ENCODE peak calls at places on chromosome 17, in seven cellular contexts. O is A549, J is Peyer's patch, B is stomach, F is transverse colon, G is sigmoid colon, R is GM12878. W is an unnamed sample. For H3K4me1, the result is how much of the 10 kb centered on the place peaks cover.

GRCh38 chr17:4220655-4221054 is 43.1 kb downstream of the ANKFY1 start:
- DNase-seq in B (no peak), J (no peak), O (no peak), G (peak), R (no peak), F (peak), W (no peak)

GRCh38 chr17:66339563-66339962 is 37.1 kb downstream of the PRKCA start:
- DNase-seq in R (no peak), F (no peak), O (no peak), J (no peak), G (no peak), B (no peak), W (no peak)

GRCh38 chr17:7475764-7476422 is 3.5 kb downstream of the ZBTB4 start:
- DNase-seq in J (peak), R (no peak), O (no peak), F (peak), G (peak), B (no peak), W (peak)

GRCh38 chr17:2230877-2231276 is 72.7 kb downstream of the SMG6 start:
- DNase-seq in O (no peak), J (no peak), B (no peak), R (no peak), G (no peak), F (no peak), W (no peak)

GRCh38 chr17:61580502-61580901 is 10.5 kb downstream of the NACA2 start:
- DNase-seq in F (no peak), J (no peak), R (no peak), G (no peak), B (no peak), O (no peak), W (no peak)

GRCh38 chr17:50956409-50956749 is 90.2 kb upstream of the TOB1 start:
- DNase-seq in B (no peak), G (no peak), O (no peak), F (no peak), R (no peak), J (no peak), W (no peak)

GRCh38 chr17:6756425-6757012 is 673 bp downstream of the XAF1 start:
- DNase-seq in O (no peak), J (no peak), R (no peak), F (no peak), G (no peak), B (no peak), W (no peak)

GRCh38 chr17:38584350-38584925 is 21.3 kb downstream of the SRCIN1 start:
- DNase-seq in B (peak), O (peak), R (no peak), F (peak), G (peak), J (peak), W (peak)

GRCh38 chr17:9729735-9730420 is 61.5 kb downstream of the DHRS7C start:
- DNase-seq in G (no peak), J (no peak), F (no peak), B (no peak), O (peak), R (no peak), W (no peak)

GRCh38 chr17:17188586-17188985 is 17.5 kb downstream of the PLD6 start:
- DNase-seq in O (no peak), B (no peak), J (no peak), F (no peak), R (no peak), G (no peak), W (no peak)

GRCh38 chr17:17913695-17914332 is 58.4 kb downstream of the TOM1L2 start:
- DNase-seq in O (peak), G (peak), J (peak), R (no peak), F (peak), B (peak), W (peak)

GRCh38 chr17:78993241-78993956 is 13.7 kb upstream of the LGALS3BP start:
- DNase-seq in J (peak), F (peak), R (no peak), G (peak), O (peak), B (peak), W (peak)

GRCh38 chr17:79942591-79943353 is 92.9 kb downstream of the TBC1D16 start:
- DNase-seq in O (no peak), F (peak), R (no peak), G (peak), B (no peak), J (peak), W (peak)

GRCh38 chr17:37384560-37385160 is 8.9 kb downstream of the C17orf78 start:
- DNase-seq in O (no peak), G (no peak), J (no peak), B (no peak), F (no peak), R (no peak), W (no peak)

GRCh38 chr17:43018008-43018853 is 4.0 kb downstream of the VAT1 start:
- DNase-seq in B (no peak), F (no peak), R (no peak), O (peak), G (no peak), J (no peak), W (no peak)

GRCh38 chr17:78000351-78000750 is 41.8 kb downstream of the TNRC6C start:
- DNase-seq in F (no peak), J (no peak), B (no peak), R (no peak), O (no peak), G (no peak), W (no peak)

GRCh38 chr17:58329035-58329807 is 626 bp upstream of the TSPOAP1 start:
- DNase-seq in R (peak), G (no peak), B (peak), F (peak), O (no peak), J (peak), W (no peak)

GRCh38 chr17:78621720-78622490 is 44.7 kb upstream of the DNAH17 start:
- DNase-seq in F (no peak), G (no peak), O (no peak), J (no peak), R (no peak), B (no peak), W (no peak)

GRCh38 chr17:32222621-32223020 is 43.0 kb upstream of the RHBDL3 start:
- DNase-seq in O (peak), B (no peak), R (no peak), J (no peak), G (no peak), F (no peak), W (no peak)

GRCh38 chr17:65278050-65278819 is 141.1 kb downstream of the RGS9 start:
- DNase-seq in O (peak), R (no peak), B (peak), J (peak), G (no peak), F (peak), W (peak)

GRCh38 chr17:28053044-28053670 is 10.7 kb downstream of the NLK start:
- DNase-seq in G (no peak), J (no peak), F (no peak), R (no peak), O (no peak), B (no peak), W (no peak)

GRCh38 chr17:19448341-19449268 is 37.6 kb downstream of the RNF112 start:
- DNase-seq in F (no peak), B (no peak), R (no peak), J (peak), G (peak), O (peak), W (no peak)

GRCh38 chr17:57569860-57570259 is 175.2 kb downstream of the CCDC182 start:
- DNase-seq in G (no peak), R (no peak), F (no peak), J (no peak), O (no peak), B (no peak), W (no peak)

GRCh38 chr17:2853111-2853721 is 57.0 kb downstream of the RAP1GAP2 start:
- DNase-seq in B (peak), R (no peak), J (peak), O (peak), G (peak), F (peak), W (peak)

GRCh38 chr17:65155622-65156021 is 18.5 kb downstream of the RGS9 start:
- DNase-seq in R (no peak), G (no peak), O (no peak), B (no peak), J (no peak), F (no peak), W (no peak)

GRCh38 chr17:77505460-77505769 is 364.6 kb downstream of the SEC14L1 start:
- DNase-seq in R (no peak), F (no peak), J (no peak), G (peak), O (no peak), B (no peak), W (no peak)

GRCh38 chr17:65191805-65192740 is 54.9 kb downstream of the RGS9 start:
- DNase-seq in B (no peak), R (no peak), J (no peak), F (no peak), O (peak), G (no peak), W (no peak)

GRCh38 chr17:29549169-29549935 is 17.5 kb downstream of the ABHD15 start:
- DNase-seq in J (no peak), F (no peak), B (no peak), O (no peak), G (no peak), R (no peak), W (no peak)

GRCh38 chr17:63358111-63358839 is 87.8 kb downstream of the CYB561 start:
- DNase-seq in O (peak), B (no peak), R (no peak), F (no peak), J (no peak), G (no peak), W (no peak)

GRCh38 chr17:28942925-28943324 is 8.4 kb downstream of the PHF12 start:
- DNase-seq in G (no peak), R (no peak), O (no peak), F (no peak), J (no peak), B (no peak), W (no peak)

GRCh38 chr17:17805575-17805974 is 31.2 kb downstream of the SREBF1 start:
- DNase-seq in O (no peak), F (no peak), G (no peak), B (no peak), R (no peak), J (no peak), W (no peak)

GRCh38 chr17:79005063-79005861 is 4.3 kb downstream of the CANT1 start:
- DNase-seq in R (no peak), J (peak), F (peak), B (peak), G (peak), O (no peak), W (peak)

GRCh38 chr17:79252886-79253285 is 178.3 kb downstream of the ENGASE start:
- DNase-seq in O (no peak), G (no peak), B (no peak), J (no peak), F (no peak), R (no peak), W (no peak)

GRCh38 chr17:35726609-35727460 is 4.6 kb upstream of the RASL10B start:
- DNase-seq in G (no peak), F (peak), R (no peak), B (no peak), O (no peak), J (peak), W (peak)

GRCh38 chr17:30332057-30332542 is 1.8 kb downstream of the TMIGD1 start:
- DNase-seq in O (peak), J (peak), F (peak), G (no peak), R (peak), B (no peak), W (no peak)

GRCh38 chr17:75486151-75486550 is 29.2 kb downstream of the CASKIN2 start:
- DNase-seq in R (no peak), G (no peak), O (no peak), B (no peak), F (no peak), J (no peak), W (no peak)
- H3K4me1 ChIP-seq in R (under half), G (under half), O (under half), B (under half), F (under half), J (under half), W (under half)

GRCh38 chr17:39866013-39866730 is 1.8 kb upstream of the ZPBP2 start:
- DNase-seq in O (no peak), B (no peak), G (no peak), R (no peak), F (no peak), J (no peak), W (no peak)

GRCh38 chr17:39868554-39868942 is 546 bp downstream of the ZPBP2 start:
- DNase-seq in O (no peak), B (no peak), F (no peak), J (no peak), G (no peak), R (no peak), W (no peak)

GRCh38 chr17:39870776-39871175 is 2.8 kb downstream of the ZPBP2 start:
- DNase-seq in R (no peak), O (no peak), F (no peak), G (no peak), J (no peak), B (no peak), W (no peak)

GRCh38 chr17:39867084-39867890 is 715 bp upstream of the ZPBP2 start:
- DNase-seq in B (no peak), O (no peak), G (no peak), J (peak), F (peak), R (peak), W (no peak)

DNA sequence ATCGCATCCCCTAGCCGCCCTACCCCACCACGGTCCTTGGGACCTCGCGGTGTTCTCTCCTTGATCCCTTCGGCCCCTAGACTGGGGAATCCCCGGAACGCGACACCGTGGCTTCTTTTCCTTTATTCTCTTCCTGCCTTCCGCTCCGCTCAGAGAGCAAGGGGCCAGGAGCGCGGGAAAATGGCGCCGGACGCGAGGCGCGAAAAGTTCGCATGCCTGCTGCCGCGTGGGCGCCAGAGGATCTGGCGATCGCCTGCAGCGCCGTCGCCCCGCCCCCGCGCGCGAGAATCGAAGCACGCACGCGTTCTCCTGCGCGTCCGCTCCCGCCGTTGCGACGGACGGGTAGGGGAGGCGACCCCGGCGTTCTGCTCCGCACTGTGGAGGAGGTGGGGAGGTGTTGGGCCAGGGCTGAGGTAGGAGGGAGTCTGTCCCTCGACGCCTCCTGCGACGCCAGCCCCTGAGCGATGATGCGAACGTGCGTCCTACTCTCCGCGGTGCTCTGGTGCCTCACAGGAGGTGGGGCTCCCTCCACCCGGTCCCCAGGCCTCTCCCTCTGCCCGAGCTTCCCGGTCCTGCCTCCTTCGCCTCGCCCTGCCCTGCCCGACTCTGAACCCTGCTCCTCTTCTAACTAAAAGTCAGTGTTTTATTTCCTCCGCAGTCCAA is at the start of gene ZPBP2:
- DNase-seq in O (no peak), F (peak), B (no peak), R (no peak), G (no peak), J (peak), W (no peak)
- TF ChIP-seq CTCF in O (no peak), F (no peak), B (no peak), R (no peak), G (no peak), J (no peak), W (no peak)

GRCh38 chr17:82105417-82105881 is 7.4 kb upstream of the FASN start:
- DNase-seq in F (no peak), B (no peak), O (no peak), J (no peak), G (peak), R (no peak), W (no peak)

GRCh38 chr17:82104797-82105416 is 6.9 kb upstream of the FASN start:
- DNase-seq in B (no peak), G (no peak), J (no peak), R (no peak), O (no peak), F (no peak), W (no peak)

GRCh38 chr17:82101767-82102679 is 4.0 kb upstream of the FASN start:
- DNase-seq in O (no peak), B (peak), F (no peak), J (no peak), G (no peak), R (no peak), W (no peak)

GRCh38 chr17:82105882-82106696 is 8.1 kb upstream of the FASN start:
- DNase-seq in F (peak), O (peak), R (peak), G (peak), J (peak), B (peak), W (peak)

GRCh38 chr17:82103588-82104451 is 5.8 kb upstream of the FASN start:
- DNase-seq in F (peak), B (peak), R (no peak), J (no peak), O (no peak), G (peak), W (peak)
- TF ChIP-seq POLR2A in F (no peak), B (no peak), R (no peak), J (no peak), O (no peak), G (no peak), W (peak)

DNA sequence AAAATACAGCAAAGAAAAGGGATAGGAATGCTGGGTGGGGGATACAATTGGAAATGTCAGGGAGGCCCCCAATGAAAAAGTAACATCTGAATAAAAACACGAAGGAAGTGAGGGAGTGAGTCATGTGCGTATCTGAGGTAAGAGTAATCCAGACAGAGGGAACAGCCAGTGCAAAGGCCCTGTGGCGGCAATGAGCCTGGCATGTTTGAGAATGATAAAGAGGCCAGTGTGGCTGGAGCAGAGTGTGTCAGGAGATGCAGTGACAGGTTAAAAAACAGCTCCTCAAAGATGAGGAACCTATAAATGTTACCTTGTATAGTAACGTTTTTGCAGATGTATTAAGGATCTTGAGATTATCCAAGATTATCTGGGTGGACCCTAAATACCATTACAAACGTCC is 17.7 kb upstream of the SLC35B1 start:
- DNase-seq in F (no peak), R (no peak), J (no peak), G (no peak), B (no peak), O (no peak), W (no peak)
- H3K4me1 ChIP-seq in F (half or more), R (under half), J (under half), G (half or more), B (half or more), O (under half), W (under half)

GRCh38 chr17:81394377-81394747 is 895 bp upstream of the BAHCC1 start:
- DNase-seq in R (no peak), G (no peak), B (no peak), O (no peak), F (no peak), J (no peak), W (no peak)
- TF ChIP-seq CTCF in R (no peak), G (no peak), B (no peak), O (no peak), F (no peak), J (no peak), W (no peak)

GRCh38 chr17:48429638-48430586 is at the start of gene SKAP1:
- DNase-seq in F (peak), J (peak), B (peak), O (no peak), G (no peak), R (no peak), W (peak)
- TF ChIP-seq POLR2A in F (peak), J (no peak), B (no peak), O (no peak), G (no peak), R (peak), W (no peak)

W was measured in thyroid gland.